ENCODE peak calls at places on chromosomes 2 and 18, in ten cellular contexts. W is brain microvascular endothelial cell, L is WERI-Rb-1, C is PC-3, D is IMR-90, O is mesendoderm, R is SK-N-SH, J is thoracic aorta, I is lung, T is substantia nigra. B is an unnamed sample.

GRCh38 chr2:232203936-232204335 is 174.6 kb upstream of the ALPP start:
- DNase-seq in W (no peak), L (no peak), C (no peak), D (no peak), O (no peak), R (no peak), J (no peak), I (no peak), T (no peak), B (no peak)

GRCh38 chr2:200130762-200131166 is 175.4 kb downstream of the MAIP1 start:
- DNase-seq in W (peak; percentile 77), L (no peak), C (peak; percentile 82), D (peak; percentile 36), O (peak; percentile 82), R (no peak), J (no peak), I (no peak), T (no peak), B (no peak)

GRCh38 chr2:3290655-3291054 is 87.0 kb downstream of the EIPR1 start:
- DNase-seq in W (no peak), L (no peak), C (no peak), D (no peak), O (no peak), R (peak; percentile 85), J (no peak), I (no peak), T (no peak), B (no peak)

GRCh38 chr18:5970032-5970431 is 74.7 kb upstream of the TMEM200C start:
- DNase-seq in W (no peak), L (no peak), C (no peak), D (no peak), O (peak; percentile 29), R (no peak), J (no peak), I (no peak), T (no peak), B (peak; percentile 57)

GRCh38 chr2:119283873-119284331 is 60.3 kb downstream of the STEAP3 start:
- DNase-seq in W (peak; percentile 45), L (no peak), C (peak; percentile 91), D (peak; percentile 80), O (no peak), R (no peak), J (peak; percentile 15), I (peak; percentile 69), T (peak; percentile 71), B (no peak)

GRCh38 chr2:149180226-149180875 is 141.9 kb downstream of the LYPD6B start:
- DNase-seq in W (no peak), L (no peak), C (no peak), D (no peak), O (no peak), R (no peak), J (no peak), I (no peak), T (no peak), B (peak; percentile 18)

GRCh38 chr2:199495147-199495546 is 37.4 kb upstream of the SATB2 start:
- DNase-seq in W (no peak), L (no peak), C (peak; percentile 67), D (no peak), O (no peak), R (no peak), J (no peak), I (no peak), T (no peak), B (no peak)

GRCh38 chr2:217279571-217279970 is 419.7 kb upstream of the TNP1 start:
- DNase-seq in W (peak; percentile 86), L (no peak), C (peak; percentile 86), D (peak; percentile 96), O (no peak), R (no peak), J (no peak), I (no peak), T (no peak), B (peak; percentile 12)

GRCh38 chr2:197391220-197391717 is 43.6 kb downstream of the SF3B1 start:
- DNase-seq in W (no peak), L (no peak), C (no peak), D (no peak), O (no peak), R (no peak), J (no peak), I (no peak), T (no peak), B (no peak)

GRCh38 chr2:181420259-181421130 is 36.7 kb upstream of the ITGA4 start:
- DNase-seq in W (no peak), L (no peak), C (no peak), D (no peak), O (no peak), R (no peak), J (no peak), I (no peak), T (no peak), B (no peak)

GRCh38 chr2:27281855-27282559 is at the start of gene TRIM54:
- DNase-seq in W (no peak), L (no peak), C (peak; percentile 49), D (peak; percentile 33), O (peak; percentile 61), R (no peak), J (no peak), I (no peak), T (no peak), B (no peak)

GRCh38 chr2:68465081-68465916 is 1.8 kb downstream of the FBXO48 start:
- DNase-seq in W (no peak), L (no peak), C (peak; percentile 43), D (peak; percentile 33), O (no peak), R (no peak), J (no peak), I (no peak), T (no peak), B (no peak)

GRCh38 chr2:119645173-119645846 is 33.7 kb upstream of the TMEM177 start:
- DNase-seq in W (peak; percentile 49), L (no peak), C (no peak), D (peak; percentile 41), O (no peak), R (peak; percentile 37), J (no peak), I (no peak), T (no peak), B (no peak)

GRCh38 chr2:84741182-84741822 is 139.6 kb downstream of the TRABD2A start:
- DNase-seq in W (peak; percentile 3), L (peak; percentile 52), C (peak; percentile 61), D (peak; percentile 43), O (peak; percentile 85), R (peak; percentile 9), J (no peak), I (no peak), T (no peak), B (peak; percentile 11)

GRCh38 chr18:63224574-63224973 is 95.0 kb downstream of the BCL2 start:
- DNase-seq in W (no peak), L (no peak), C (no peak), D (no peak), O (no peak), R (no peak), J (no peak), I (no peak), T (no peak), B (no peak)

GRCh38 chr2:18376936-18377335 is 183.5 kb downstream of the RDH14 start:
- DNase-seq in W (no peak), L (no peak), C (no peak), D (no peak), O (no peak), R (no peak), J (no peak), I (no peak), T (no peak), B (no peak)

GRCh38 chr18:35582310-35582682 is 756 bp downstream of the GALNT1 start:
- DNase-seq in W (no peak), L (no peak), C (no peak), D (no peak), O (no peak), R (no peak), J (no peak), I (no peak), T (no peak), B (no peak)
- H3K27ac ChIP-seq in W (peak overlapping the region; percentile 84), L (no peak overlapping the region), C (no peak overlapping the region), D (no peak overlapping the region), O (no peak overlapping the region), R (peak overlapping the region; percentile 68), J (peak overlapping the region; percentile 59), I (peak overlapping the region; percentile 78), T (peak overlapping the region; percentile 14), B (peak overlapping the region; percentile 89)

DNA sequence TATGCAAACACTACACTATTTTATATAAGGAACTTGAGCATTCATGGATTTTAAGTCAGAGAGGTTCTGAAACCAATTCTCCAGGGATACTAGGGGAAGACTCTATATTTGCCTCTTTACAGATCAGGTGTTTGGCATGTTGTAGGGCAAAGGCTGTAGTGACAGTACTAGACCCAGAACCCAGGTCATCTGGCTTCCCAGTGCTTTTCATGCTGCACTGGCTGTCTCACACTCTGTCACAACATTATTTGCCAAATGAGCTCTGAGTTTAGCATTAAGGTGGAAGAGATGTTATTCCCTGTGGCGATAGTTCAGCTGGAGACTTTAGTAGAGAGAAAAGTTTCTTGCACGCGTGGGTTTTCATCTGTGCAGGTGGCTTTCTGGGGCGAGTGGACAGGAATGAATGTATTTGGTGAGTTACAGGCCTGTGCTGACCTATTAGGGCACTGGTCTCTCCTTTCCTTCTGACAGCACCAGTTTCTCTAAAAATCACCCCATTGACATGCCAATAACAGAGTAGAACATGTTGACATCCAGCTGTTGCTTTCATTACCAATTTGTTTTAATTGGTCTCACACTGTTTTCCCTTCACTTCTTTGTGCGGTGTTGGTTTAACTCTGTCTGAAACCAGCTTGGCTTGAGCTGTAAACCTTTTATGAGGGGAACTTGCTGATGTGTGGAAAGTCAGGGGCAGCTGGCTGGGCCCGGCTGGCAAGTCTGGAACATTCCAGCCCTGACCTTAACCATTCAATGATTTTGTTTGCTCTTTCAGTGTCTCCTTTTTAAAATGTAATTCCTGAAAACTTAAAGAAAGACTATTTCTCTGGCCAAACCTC is 643.0 kb upstream of the FAM98A start:
- DNase-seq in W (no peak), L (no peak), C (no peak), D (no peak), O (no peak), R (no peak), J (no peak), I (no peak), T (no peak), B (peak; percentile 39)
- H3K27ac ChIP-seq in W (no peak overlapping the region), L (no peak overlapping the region), C (no peak overlapping the region), D (no peak overlapping the region), O (no peak overlapping the region), R (no peak overlapping the region), J (no peak overlapping the region), I (no peak overlapping the region), T (no peak overlapping the region), B (peak overlapping the region; percentile 68)

DNA sequence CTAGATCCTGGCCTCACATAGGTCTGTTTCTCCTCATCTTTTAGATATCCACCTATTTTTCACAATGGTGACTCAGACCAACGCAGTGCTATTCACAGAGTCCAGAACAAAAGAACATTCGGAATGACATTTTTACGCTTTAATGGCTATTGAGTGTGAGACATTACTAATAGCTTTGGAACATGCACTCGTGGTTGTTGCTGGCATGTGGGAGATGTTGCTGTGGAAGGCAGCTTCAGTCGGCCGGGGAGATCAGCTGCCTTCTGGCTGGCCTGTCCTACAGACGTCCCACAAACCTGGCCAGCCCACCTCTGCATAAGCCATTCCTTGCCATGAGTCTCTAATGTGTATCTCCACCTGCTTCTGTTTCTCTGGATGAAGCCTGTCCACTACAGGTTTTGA is 3.4 kb downstream of the MBP start:
- DNase-seq in W (peak; percentile 87), L (no peak), C (peak; percentile 59), D (peak; percentile 68), O (no peak), R (no peak), J (no peak), I (no peak), T (no peak), B (peak; percentile 35)
- H3K27ac ChIP-seq in W (peak overlapping the region; percentile 96), L (no peak overlapping the region), C (peak overlapping the region; percentile 96), D (no peak overlapping the region), O (no peak overlapping the region), R (no peak overlapping the region), J (peak overlapping the region; percentile 62), I (peak overlapping the region; percentile 1), T (no peak overlapping the region), B (peak overlapping the region; percentile 54)

GRCh38 chr2:42928161-42928691 is 135.8 kb upstream of the HAAO start:
- DNase-seq in W (no peak), L (no peak), C (no peak), D (no peak), O (no peak), R (no peak), J (no peak), I (no peak), T (no peak), B (no peak)
- H3K27ac ChIP-seq in W (no peak overlapping the region), L (peak overlapping the region; percentile 82), C (no peak overlapping the region), D (no peak overlapping the region), O (peak overlapping the region; percentile 41), R (no peak overlapping the region), J (peak overlapping the region; percentile 99), I (peak overlapping the region; percentile 87), T (no peak overlapping the region), B (peak overlapping the region; percentile 82)

B was measured in hepatocyte.